ENCODE peak calls at places on chromosomes 1 and 21, in eight cellular contexts. D is astrocyte, S is pancreas, H is heart left ventricle, C is neuronal stem cell, J is IMR-90, Z is upper lobe of right lung, P is kidney epithelial cell. F is an unnamed sample.

GRCh38 chr21:46552274-46552673 is 52.6 kb downstream of the S100B start:
- DNase-seq in P (no peak), D (no peak), J (no peak), Z (no peak), S (no peak), C (no peak), H (no peak), F (no peak)

GRCh38 chr1:44681905-44682900 is 7.7 kb downstream of the ARMH1 start:
- DNase-seq in C (no peak), P (no peak), Z (peak; percentile 41), J (no peak), D (no peak), H (no peak), S (no peak), F (no peak)

GRCh38 chr1:23793018-23793781 is 2.3 kb downstream of the LYPLA2 start:
- DNase-seq in C (no peak), Z (peak; percentile 87), H (peak; percentile 46), J (no peak), S (no peak), P (no peak), D (peak; percentile 53), F (no peak)

GRCh38 chr1:39398278-39399010 is 93.0 kb upstream of the BMP8A start:
- DNase-seq in C (no peak), P (peak; percentile 99), S (peak; percentile 49), H (peak; percentile 30), D (peak; percentile 99), J (peak; percentile 98), Z (peak; percentile 70), F (peak; percentile 22)

GRCh38 chr1:188937965-188938551 is 1539.6 kb downstream of the BRINP3 start:
- DNase-seq in J (peak; percentile 38), C (no peak), H (no peak), P (no peak), S (no peak), Z (no peak), D (peak; percentile 41), F (no peak)

GRCh38 chr21:41611966-41612606 is 104.1 kb upstream of the TMPRSS2 start:
- DNase-seq in D (peak; percentile 20), J (peak; percentile 15), Z (peak; percentile 59), S (no peak), H (no peak), C (no peak), P (no peak), F (peak; percentile 64)

GRCh38 chr21:41993744-41994143 is 16.4 kb downstream of the ZBTB21 start:
- DNase-seq in H (no peak), P (no peak), J (peak; percentile 93), D (peak; percentile 79), S (no peak), Z (no peak), C (no peak), F (no peak)

GRCh38 chr1:111736548-111737215 is 2.5 kb downstream of the INKA2 start:
- DNase-seq in S (no peak), Z (no peak), H (peak; percentile 84), J (peak; percentile 45), D (no peak), P (no peak), C (no peak), F (peak; percentile 31)

GRCh38 chr1:219442575-219442974 is 170.3 kb downstream of the ZC3H11B start:
- DNase-seq in S (no peak), J (peak; percentile 73), H (no peak), C (no peak), P (no peak), Z (no peak), D (peak; percentile 91), F (no peak)

GRCh38 chr1:72524021-72524420 is 241.7 kb upstream of the NEGR1 start:
- DNase-seq in H (no peak), P (no peak), C (no peak), Z (no peak), D (no peak), S (no peak), J (no peak), F (no peak)

GRCh38 chr1:46446646-46447498 is 42.8 kb upstream of the DMBX1 start:
- DNase-seq in J (peak; percentile 51), H (peak; percentile 68), C (peak; percentile 81), D (peak; percentile 29), Z (peak; percentile 88), P (peak; percentile 25), S (peak; percentile 67), F (peak; percentile 92)

GRCh38 chr1:45569962-45570581 is 13.8 kb upstream of the NASP start:
- DNase-seq in S (peak; percentile 39), D (peak; percentile 42), J (peak; percentile 78), Z (no peak), H (peak; percentile 65), P (no peak), C (peak; percentile 75), F (peak; percentile 76)

GRCh38 chr1:110310300-110310699 is 28.9 kb upstream of the RBM15 start:
- DNase-seq in D (no peak), C (no peak), H (peak; percentile 57), Z (no peak), S (no peak), P (no peak), J (no peak), F (no peak)

GRCh38 chr1:86018311-86018923 is 138.2 kb downstream of the COL24A1 start:
- DNase-seq in H (no peak), P (no peak), J (peak; percentile 23), D (no peak), C (peak; percentile 26), Z (no peak), S (no peak), F (peak; percentile 48)

GRCh38 chr1:41728403-41729202 is 190.1 kb downstream of the HIVEP3 start:
- DNase-seq in C (no peak), D (no peak), P (no peak), Z (peak; percentile 73), S (no peak), H (no peak), J (no peak), F (no peak)

GRCh38 chr1:28830814-28831213 is 18.8 kb downstream of the OPRD1 start:
- DNase-seq in D (no peak), S (no peak), H (no peak), P (no peak), Z (no peak), C (no peak), J (no peak), F (no peak)

GRCh38 chr1:240232548-240232947 is 140.9 kb downstream of the FMN2 start:
- DNase-seq in Z (no peak), P (no peak), S (no peak), D (peak; percentile 73), J (peak; percentile 67), C (no peak), H (no peak), F (no peak)

GRCh38 chr1:208254862-208255261 is 10.7 kb upstream of the PLXNA2 start:
- DNase-seq in P (no peak), S (no peak), C (no peak), J (peak; percentile 52), Z (no peak), H (no peak), D (peak; percentile 89), F (no peak)

GRCh38 chr1:2384941-2385481 is 6.3 kb downstream of the MORN1 start:
- DNase-seq in J (no peak), S (no peak), H (no peak), Z (peak; percentile 58), P (no peak), D (no peak), C (no peak), F (no peak)

GRCh38 chr1:55718758-55719671 is 503.9 kb upstream of the USP24 start:
- DNase-seq in Z (peak; percentile 57), J (peak; percentile 100), D (peak; percentile 100), S (peak; percentile 22), P (peak; percentile 39), C (no peak), H (no peak), F (no peak)

GRCh38 chr1:24117722-24118409 is 5.9 kb upstream of the MYOM3 start:
- DNase-seq in P (peak; percentile 44), H (no peak), C (no peak), S (peak; percentile 44), D (peak; percentile 63), J (peak; percentile 40), Z (peak; percentile 51), F (no peak)

GRCh38 chr1:214135886-214136285 is 145.1 kb upstream of the SMYD2 start:
- DNase-seq in D (peak; percentile 60), P (no peak), Z (no peak), S (no peak), H (no peak), J (no peak), C (no peak), F (no peak)
- H3K27me3 ChIP-seq in D (no peaks in the 10 kb centered on the region), P (no peaks in the 10 kb centered on the region), Z (no peaks in the 10 kb centered on the region), S (no peaks in the 10 kb centered on the region), H (no peaks in the 10 kb centered on the region), J (peaks cover 5% of the 10 kb centered on the region), C (no peaks in the 10 kb centered on the region), F (no peaks in the 10 kb centered on the region)

DNA sequence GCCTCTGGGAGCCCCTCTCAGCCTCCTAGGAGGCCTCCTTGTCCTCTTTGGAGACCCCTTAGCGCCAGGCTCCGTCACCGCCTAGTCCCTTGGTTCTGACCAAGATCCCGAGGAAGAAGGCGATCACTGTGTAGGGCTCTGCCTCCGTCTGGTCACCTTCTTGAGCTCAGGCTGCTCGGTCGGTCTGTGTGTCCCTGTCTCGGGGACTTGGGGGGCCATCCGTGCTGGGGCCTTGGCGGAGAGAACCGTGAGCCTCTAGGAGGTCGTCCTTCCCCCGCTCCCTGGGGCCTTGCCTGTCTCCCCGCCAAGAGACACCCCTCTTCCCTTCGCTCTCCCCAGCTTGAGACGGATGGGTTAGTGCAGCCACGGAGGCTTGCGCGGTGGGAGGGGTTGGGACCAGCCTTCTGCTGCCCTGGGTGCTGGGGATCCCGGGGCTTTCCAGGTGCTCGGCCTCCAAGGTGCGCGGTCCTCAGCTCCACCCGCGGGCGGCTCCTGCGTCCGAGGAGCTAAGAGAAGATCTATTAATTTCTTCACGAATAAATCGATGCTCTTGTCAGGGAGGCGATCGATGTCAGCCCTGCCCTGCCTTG is 701 bp upstream of the INSRR start:
- DNase-seq in S (no peak), D (peak; percentile 12), P (no peak), H (no peak), J (no peak), C (no peak), Z (no peak), F (peak; percentile 56)
- H3K27me3 ChIP-seq in S (no peaks in the 10 kb centered on the region), D (peaks cover 67% of the 10 kb centered on the region), P (peaks cover 77% of the 10 kb centered on the region), H (peaks cover 6% of the 10 kb centered on the region), J (peaks cover 85% of the 10 kb centered on the region), C (peaks cover 74% of the 10 kb centered on the region), Z (peaks cover 69% of the 10 kb centered on the region), F (peaks cover 100% of the 10 kb centered on the region)

GRCh38 chr1:159204071-159204790 is 444 bp upstream of the ACKR1 start:
- DNase-seq in C (no peak), P (no peak), H (no peak), J (no peak), Z (no peak), D (no peak), S (no peak), F (no peak)
- H3K27me3 ChIP-seq in C (no peaks in the 10 kb centered on the region), P (no peaks in the 10 kb centered on the region), H (peaks cover 4% of the 10 kb centered on the region), J (peaks cover 2% of the 10 kb centered on the region), Z (peaks cover 9% of the 10 kb centered on the region), D (peaks cover 8% of the 10 kb centered on the region), S (no peaks in the 10 kb centered on the region), F (peaks cover 4% of the 10 kb centered on the region)

DNA sequence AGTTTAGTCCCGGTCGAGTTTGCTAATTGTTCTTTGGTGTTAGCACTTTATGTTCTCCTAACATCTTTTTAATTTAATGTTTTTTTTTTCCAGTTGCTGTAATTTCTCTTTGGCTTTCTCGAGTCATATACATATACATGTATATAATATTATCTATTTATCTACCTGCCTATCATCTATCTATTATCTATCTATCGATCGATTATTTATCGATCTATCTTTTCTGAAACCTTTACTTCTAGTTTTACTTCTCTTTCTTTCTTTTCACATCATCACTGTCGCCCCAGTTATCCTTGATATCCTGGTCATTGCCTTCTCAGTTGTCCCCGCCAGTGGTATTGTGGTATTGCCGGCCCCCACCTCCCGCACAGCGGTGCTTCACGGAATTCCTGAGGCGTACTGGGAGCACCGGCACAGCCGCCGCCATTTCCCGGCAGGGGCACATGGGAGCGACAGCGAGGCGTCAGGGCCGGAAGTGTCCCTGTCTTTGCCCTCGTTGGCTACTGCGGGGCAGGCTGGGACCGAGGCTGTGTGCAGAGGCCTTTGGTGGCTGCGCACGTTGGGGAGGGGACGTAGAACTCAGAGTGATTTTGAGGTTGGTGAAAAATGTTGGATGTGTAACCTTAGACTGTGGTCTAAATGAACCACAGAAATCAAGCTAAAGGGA is 101.1 kb downstream of the NUF2 start:
- DNase-seq in D (no peak), P (no peak), C (no peak), H (no peak), Z (no peak), J (no peak), S (no peak), F (no peak)
- H3K27me3 ChIP-seq in D (no peaks in the 10 kb centered on the region), P (no peaks in the 10 kb centered on the region), C (no peaks in the 10 kb centered on the region), H (no peaks in the 10 kb centered on the region), Z (peaks cover 2% of the 10 kb centered on the region), J (no peaks in the 10 kb centered on the region), S (no peaks in the 10 kb centered on the region), F (peaks cover 6% of the 10 kb centered on the region)